ENCODE peak calls at places on chromosomes 2 and 18, in four cellular contexts. One of them, this sample, is unnamed.

GRCh38 chr2:218883491-218884490 is 3.1 kb downstream of the WNT10A start:
- DNase-seq in body of pancreas: no peak
- DNase-seq in transverse colon: peak
- DNase-seq in spleen: peak
- DNase-seq in this sample: no peak

GRCh38 chr2:5725072-5725471 is 32.9 kb downstream of the SOX11 start:
- DNase-seq in body of pancreas: no peak
- DNase-seq in transverse colon: no peak
- DNase-seq in spleen: no peak
- DNase-seq in this sample: no peak

GRCh38 chr18:75169411-75169810 is 39.5 kb downstream of the PTGR3 start:
- DNase-seq in body of pancreas: no peak
- DNase-seq in transverse colon: no peak
- DNase-seq in spleen: no peak
- DNase-seq in this sample: no peak

GRCh38 chr2:65483763-65484162 is 51.4 kb upstream of the SPRED2 start:
- DNase-seq in body of pancreas: no peak
- DNase-seq in transverse colon: no peak
- DNase-seq in spleen: no peak
- DNase-seq in this sample: no peak

GRCh38 chr2:41937921-41938708 is 109.7 kb upstream of the PKDCC start:
- DNase-seq in body of pancreas: no peak
- DNase-seq in transverse colon: no peak
- DNase-seq in spleen: no peak
- DNase-seq in this sample: no peak

GRCh38 chr18:25621144-25621543 is 269.2 kb upstream of the ZNF521 start:
- DNase-seq in body of pancreas: no peak
- DNase-seq in transverse colon: no peak
- DNase-seq in spleen: no peak
- DNase-seq in this sample: no peak

GRCh38 chr18:48833701-48834394 is 116.9 kb downstream of the SMAD7 start:
- DNase-seq in body of pancreas: no peak
- DNase-seq in transverse colon: peak
- DNase-seq in spleen: peak
- DNase-seq in this sample: no peak

GRCh38 chr2:24083567-24084385 is 858 bp downstream of the TP53I3 start:
- DNase-seq in body of pancreas: no peak
- DNase-seq in transverse colon: peak
- DNase-seq in spleen: no peak
- DNase-seq in this sample: peak

GRCh38 chr2:64213607-64214275 is 69.5 kb upstream of the PELI1 start:
- DNase-seq in body of pancreas: no peak
- DNase-seq in transverse colon: no peak
- DNase-seq in spleen: no peak
- DNase-seq in this sample: no peak

GRCh38 chr2:239261336-239261735 is 139.5 kb downstream of the HDAC4 start:
- DNase-seq in body of pancreas: no peak
- DNase-seq in transverse colon: no peak
- DNase-seq in spleen: no peak
- DNase-seq in this sample: no peak

GRCh38 chr18:22466608-22467390 is 49.1 kb upstream of the CTAGE1 start:
- DNase-seq in body of pancreas: no peak
- DNase-seq in transverse colon: no peak
- DNase-seq in spleen: no peak
- DNase-seq in this sample: no peak
- TF ChIP-seq POLR2A in body of pancreas: no peak
- TF ChIP-seq POLR2A in transverse colon: no peak
- TF ChIP-seq POLR2A in spleen: no peak
- TF ChIP-seq POLR2A in this sample: no peak

DNA sequence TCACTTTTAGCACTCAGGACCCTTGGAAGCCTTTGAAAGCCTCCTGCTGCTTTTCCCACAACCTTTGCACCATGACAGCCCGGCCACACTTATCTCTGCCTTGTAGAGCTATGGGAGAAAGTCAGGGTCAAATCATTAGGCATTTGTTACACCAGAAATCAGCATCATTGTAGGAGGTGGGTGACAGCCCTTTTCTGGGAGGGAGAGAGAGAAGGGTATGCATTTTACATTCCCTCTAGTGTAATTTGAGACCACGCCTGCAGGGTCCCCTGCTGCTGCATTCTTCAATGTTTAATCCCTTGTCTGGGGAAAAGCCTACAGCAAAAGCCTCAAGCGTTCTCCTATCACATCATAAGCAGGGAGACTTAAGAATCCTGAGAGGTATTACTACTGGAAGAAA is 766.8 kb upstream of the FAM98A start:
- DNase-seq in body of pancreas: peak
- DNase-seq in transverse colon: no peak
- DNase-seq in spleen: no peak
- DNase-seq in this sample: no peak
- TF ChIP-seq CTCF in body of pancreas: peak
- TF ChIP-seq CTCF in transverse colon: no peak
- TF ChIP-seq CTCF in spleen: no peak
- TF ChIP-seq CTCF in this sample: no peak

DNA sequence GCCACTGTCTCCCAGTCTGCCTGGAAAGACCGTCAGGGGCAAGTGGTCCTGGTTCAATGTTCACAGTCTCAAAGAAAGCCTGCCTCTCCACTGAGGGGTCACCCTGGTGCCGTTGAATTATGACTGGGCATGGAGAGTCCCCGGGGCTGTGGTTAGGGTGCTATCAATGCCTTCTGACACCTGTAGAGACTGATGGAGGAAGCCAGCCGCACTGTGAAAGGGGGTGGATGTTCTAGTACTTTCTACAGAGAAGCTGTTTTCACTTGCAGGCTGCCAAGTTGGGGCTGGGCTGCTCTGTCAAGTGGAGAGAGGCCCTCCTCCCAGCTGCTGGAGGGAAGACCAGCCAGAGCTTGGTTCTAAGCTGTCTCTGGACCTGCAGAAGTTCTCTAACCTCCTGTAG is 80.5 kb downstream of the BCL2L11 start:
- DNase-seq in body of pancreas: no peak
- DNase-seq in transverse colon: no peak
- DNase-seq in spleen: no peak
- DNase-seq in this sample: no peak
- H3K4me3 ChIP-seq in body of pancreas: no peak
- H3K4me3 ChIP-seq in transverse colon: no peak
- H3K4me3 ChIP-seq in spleen: no peak
- H3K4me3 ChIP-seq in this sample: no peak

DNA sequence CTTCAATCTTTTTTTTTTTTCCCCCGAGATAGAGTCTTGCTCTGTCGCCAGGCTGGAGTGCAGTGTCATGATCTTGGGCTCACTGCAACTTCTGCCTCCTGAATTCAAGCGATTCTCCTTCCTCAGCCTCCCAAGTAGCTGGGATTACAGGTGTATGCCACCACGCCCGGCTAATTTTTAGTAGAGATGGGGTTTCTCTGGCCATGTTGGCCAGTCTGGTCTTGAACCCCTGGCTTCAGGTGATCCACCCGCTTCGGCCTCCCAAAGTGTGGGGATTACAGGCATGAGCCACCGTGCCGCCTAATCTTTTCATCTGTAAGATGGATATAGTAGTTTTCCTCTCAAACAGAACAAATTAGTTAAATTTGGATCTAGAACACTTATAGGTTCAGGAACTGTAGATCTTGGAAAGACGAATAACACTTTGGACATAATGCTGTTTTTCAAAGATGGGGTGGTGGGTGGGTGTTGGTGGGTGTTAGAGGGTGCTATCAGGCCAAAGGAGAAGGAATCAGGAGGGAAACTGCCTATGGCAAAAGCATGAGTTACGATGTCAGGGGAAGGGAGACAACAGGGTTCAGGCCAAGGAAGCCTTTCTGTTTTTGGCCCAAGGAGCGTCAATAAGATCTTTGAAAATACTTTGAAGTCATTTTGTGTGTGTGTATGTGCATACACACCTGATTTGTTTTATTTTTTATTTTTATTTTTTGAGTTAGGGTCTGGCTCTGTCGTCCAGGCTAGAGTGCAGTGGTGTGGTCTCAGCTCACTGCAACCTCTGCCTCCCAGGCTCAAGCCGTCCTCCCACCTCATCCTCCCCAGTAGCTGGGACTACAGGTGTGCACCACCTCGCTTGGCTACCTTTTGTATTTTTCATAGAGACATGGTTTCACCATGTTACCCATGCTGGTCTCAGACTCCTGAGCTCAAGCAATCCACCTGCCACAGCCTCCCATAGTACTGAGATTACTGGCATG is 6.8 kb downstream of the RPL37A start:
- DNase-seq in body of pancreas: no peak
- DNase-seq in transverse colon: no peak
- DNase-seq in spleen: no peak
- DNase-seq in this sample: no peak
- TF ChIP-seq POLR2A in body of pancreas: no peak
- TF ChIP-seq POLR2A in transverse colon: no peak
- TF ChIP-seq POLR2A in spleen: no peak
- TF ChIP-seq POLR2A in this sample: no peak

GRCh38 chr2:232887171-232887850 is 17.2 kb downstream of the SNORC start:
- DNase-seq in body of pancreas: no peak
- DNase-seq in transverse colon: no peak
- DNase-seq in spleen: peak
- DNase-seq in this sample: peak
- TF ChIP-seq CTCF in body of pancreas: no peak
- TF ChIP-seq CTCF in transverse colon: no peak
- TF ChIP-seq CTCF in spleen: no peak
- TF ChIP-seq CTCF in this sample: no peak

GRCh38 chr2:173814306-173814705 is 150.9 kb downstream of the SP3 start:
- DNase-seq in body of pancreas: no peak
- DNase-seq in transverse colon: no peak
- DNase-seq in spleen: no peak
- DNase-seq in this sample: no peak

GRCh38 chr2:173803344-173803893 is 161.8 kb downstream of the SP3 start:
- DNase-seq in body of pancreas: no peak
- DNase-seq in transverse colon: no peak
- DNase-seq in spleen: no peak
- DNase-seq in this sample: no peak

GRCh38 chr2:173806761-173807160 is 158.4 kb downstream of the SP3 start:
- DNase-seq in body of pancreas: no peak
- DNase-seq in transverse colon: no peak
- DNase-seq in spleen: no peak
- DNase-seq in this sample: no peak

GRCh38 chr2:173808676-173809075 is 156.5 kb downstream of the SP3 start:
- DNase-seq in body of pancreas: no peak
- DNase-seq in transverse colon: no peak
- DNase-seq in spleen: no peak
- DNase-seq in this sample: no peak
- H3K4me3 ChIP-seq in body of pancreas: no peak
- H3K4me3 ChIP-seq in transverse colon: no peak
- H3K4me3 ChIP-seq in spleen: no peak
- H3K4me3 ChIP-seq in this sample: no peak

This sample was measured in lower leg skin.